ENCODE peak calls at places on chromosomes 2 and 18, in seven cellular contexts. F is heart left ventricle, U is HCT116, A is body of pancreas, M is suprapubic skin, S is A549, O is right lobe of liver. Y is an unnamed sample.

GRCh38 chr2:84271987-84272386 is 187.1 kb downstream of the SUCLG1 start:
- DNase-seq in A (no peak), S (no peak), F (no peak), O (no peak), U (no peak), M (no peak), Y (no peak)

GRCh38 chr2:199581935-199582336 is 124.2 kb upstream of the SATB2 start:
- DNase-seq in U (no peak), O (no peak), F (no peak), S (no peak), M (no peak), A (no peak), Y (no peak)

GRCh38 chr2:18243831-18244230 is 316.6 kb downstream of the RDH14 start:
- DNase-seq in O (no peak), U (no peak), F (no peak), S (no peak), M (no peak), A (no peak), Y (no peak)

GRCh38 chr2:197992482-197993133 is 188.2 kb downstream of the PLCL1 start:
- DNase-seq in S (no peak), O (no peak), A (no peak), F (no peak), M (no peak), U (no peak), Y (no peak)

GRCh38 chr2:205524656-205525055 is 157.6 kb upstream of the NRP2 start:
- DNase-seq in O (no peak), M (no peak), U (peak; percentile 10), F (no peak), A (no peak), S (no peak), Y (no peak)

GRCh38 chr2:23562143-23562542 is 177.2 kb downstream of the KLHL29 start:
- DNase-seq in U (no peak), S (no peak), O (no peak), A (no peak), F (no peak), M (no peak), Y (no peak)

GRCh38 chr2:41910126-41910525 is 137.7 kb upstream of the PKDCC start:
- DNase-seq in M (no peak), A (no peak), U (no peak), S (no peak), F (no peak), O (no peak), Y (no peak)

GRCh38 chr2:106109675-106110074 is 84.4 kb downstream of the UXS1 start:
- DNase-seq in M (no peak), A (no peak), S (no peak), F (no peak), O (no peak), U (no peak), Y (no peak)

GRCh38 chr2:80548469-80548868 is 243.9 kb upstream of the LRRTM1 start:
- DNase-seq in F (peak; percentile 80), A (no peak), S (no peak), O (no peak), U (no peak), M (no peak), Y (no peak)

GRCh38 chr2:232512557-232512956 is 7.6 kb upstream of the PRSS56 start:
- DNase-seq in S (no peak), U (no peak), A (no peak), M (no peak), F (no peak), O (no peak), Y (no peak)

DNA sequence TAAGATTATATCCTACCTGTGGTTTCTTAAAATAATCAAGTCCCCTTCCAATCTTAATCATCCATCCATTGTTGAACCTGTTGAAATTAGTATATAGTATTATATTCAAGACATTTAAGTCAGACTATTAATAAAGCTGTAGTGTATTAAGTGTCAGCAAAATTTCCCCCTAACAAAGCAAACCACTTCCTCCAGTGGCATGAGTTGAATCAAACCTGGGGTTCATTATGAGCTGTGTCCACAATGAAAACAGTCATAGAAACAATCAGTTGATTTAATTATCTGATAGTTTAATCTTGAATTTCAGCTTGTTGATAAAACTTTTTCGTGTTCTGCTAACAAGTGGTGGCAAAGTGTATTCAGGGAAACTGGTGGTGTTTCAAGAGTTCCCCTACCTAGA is 11.3 kb downstream of the MITD1 start:
- DNase-seq in O (no peak), S (no peak), M (no peak), F (no peak), U (no peak), A (no peak), Y (no peak)
- H3K27ac ChIP-seq in O (no peak overlapping the region), S (no peak overlapping the region), M (no peak overlapping the region), F (no peak overlapping the region), U (no peak overlapping the region), A (no peak overlapping the region), Y (no peak overlapping the region)

DNA sequence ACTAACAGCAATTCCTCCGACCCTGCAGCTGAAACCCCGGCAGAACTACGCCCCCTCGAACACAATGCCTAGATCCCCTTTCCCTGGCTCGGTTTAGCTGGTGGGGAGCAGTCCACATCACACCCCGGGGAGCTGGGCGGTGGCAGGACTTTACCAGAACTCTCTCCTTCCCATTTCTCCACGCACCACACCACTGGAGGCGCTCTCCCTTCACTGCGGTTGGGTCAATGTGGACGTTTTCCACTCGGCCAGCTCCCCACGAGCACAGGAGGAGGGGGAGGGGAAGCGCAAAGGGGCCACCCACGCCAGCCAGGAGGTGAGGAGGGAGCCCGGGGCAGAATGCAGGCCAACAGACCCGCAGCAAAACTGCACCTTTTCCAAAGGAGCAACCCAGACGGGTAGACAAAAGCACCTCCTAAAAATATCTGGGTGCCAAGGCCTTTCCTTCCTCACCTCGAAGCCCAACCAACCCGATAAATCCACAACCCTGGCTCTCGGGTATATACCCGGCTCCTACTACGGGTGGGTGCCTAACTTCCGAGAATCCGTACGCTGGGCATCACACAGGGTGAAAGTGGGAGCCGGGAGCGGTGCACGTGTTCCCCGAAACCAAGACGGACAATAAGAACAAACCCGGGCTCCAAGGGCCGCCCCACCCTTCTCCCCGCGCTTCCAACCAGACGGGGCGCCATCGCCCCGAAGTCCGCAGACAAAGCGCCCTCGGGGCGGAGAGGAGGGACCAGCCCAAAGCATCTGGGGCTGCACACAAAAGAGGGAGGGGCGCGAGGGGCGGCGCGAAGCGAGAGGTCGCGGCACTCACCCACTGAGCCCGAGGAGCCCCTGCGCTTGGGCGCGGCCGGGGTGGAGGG is 1.1 kb downstream of the RTN4 start:
- DNase-seq in S (peak; percentile 84), A (peak; percentile 91), O (peak; percentile 86), U (peak; percentile 32), F (peak; percentile 91), M (peak; percentile 95), Y (peak; percentile 34)
- TF ChIP-seq POLR2A in S (peak; percentile 35), A (peak; percentile 73), O (peak; percentile 10), U (no peak), F (peak; percentile 18), M (no peak), Y (no peak)

DNA sequence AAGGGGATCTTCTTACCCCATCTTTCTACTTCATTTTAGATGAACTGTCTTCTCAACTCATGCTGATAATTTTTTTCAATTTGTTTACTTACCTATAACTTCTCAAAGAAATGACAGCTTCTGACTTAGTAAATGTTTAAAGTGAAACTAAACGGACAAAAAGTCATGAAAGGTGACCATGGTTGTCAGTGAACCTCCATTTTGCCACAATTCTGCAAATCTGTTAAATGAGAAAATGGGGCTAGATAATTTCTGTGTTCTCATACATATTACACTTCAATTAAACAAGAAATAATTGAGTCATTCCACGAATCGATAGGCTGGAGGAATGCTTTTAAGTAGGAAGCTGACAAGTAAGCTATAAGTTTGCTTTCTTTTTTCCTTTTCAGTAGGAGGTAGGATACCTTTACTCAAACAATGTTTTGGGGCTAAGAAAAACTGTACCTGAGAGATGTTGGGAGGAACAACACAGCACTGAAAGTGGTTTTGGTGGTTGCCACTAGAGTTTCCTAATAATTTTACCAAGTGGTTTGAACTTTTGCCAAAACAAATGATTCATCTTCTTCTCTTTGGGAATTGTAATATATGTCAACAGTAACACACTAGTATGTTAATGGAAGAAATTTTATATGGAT is 17.1 kb downstream of the DYNAP start:
- DNase-seq in S (no peak), F (no peak), A (no peak), O (no peak), M (no peak), U (no peak), Y (no peak)
- H3K27ac ChIP-seq in S (no peak overlapping the region), F (no peak overlapping the region), A (peak overlapping the region; percentile 90), O (peak overlapping the region; percentile 96), M (peak overlapping the region; percentile 73), U (no peak overlapping the region), Y (peak overlapping the region; percentile 78)

GRCh38 chr2:64939332-64939917 is 49.8 kb upstream of the SLC1A4 start:
- DNase-seq in F (no peak), M (no peak), S (no peak), U (no peak), A (no peak), O (no peak), Y (no peak)
- TF ChIP-seq POLR2A in F (no peak), M (no peak), S (no peak), U (no peak), A (no peak), O (no peak), Y (no peak)

GRCh38 chr2:239227661-239228371 is 173.0 kb downstream of the HDAC4 start:
- DNase-seq in U (no peak), A (no peak), F (peak; percentile 67), S (no peak), O (peak; percentile 45), M (peak; percentile 61), Y (no peak)

GRCh38 chr2:239225456-239225855 is 175.4 kb downstream of the HDAC4 start:
- DNase-seq in U (no peak), A (no peak), F (no peak), S (no peak), M (peak; percentile 69), O (peak; percentile 26), Y (no peak)

GRCh38 chr2:239225921-239226561 is 174.8 kb downstream of the HDAC4 start:
- DNase-seq in A (no peak), O (no peak), M (peak; percentile 64), U (no peak), F (no peak), S (no peak), Y (no peak)

GRCh38 chr2:239227111-239227581 is 173.7 kb downstream of the HDAC4 start:
- DNase-seq in O (peak; percentile 36), M (peak; percentile 64), S (no peak), A (no peak), U (no peak), F (peak; percentile 61), Y (no peak)

DNA sequence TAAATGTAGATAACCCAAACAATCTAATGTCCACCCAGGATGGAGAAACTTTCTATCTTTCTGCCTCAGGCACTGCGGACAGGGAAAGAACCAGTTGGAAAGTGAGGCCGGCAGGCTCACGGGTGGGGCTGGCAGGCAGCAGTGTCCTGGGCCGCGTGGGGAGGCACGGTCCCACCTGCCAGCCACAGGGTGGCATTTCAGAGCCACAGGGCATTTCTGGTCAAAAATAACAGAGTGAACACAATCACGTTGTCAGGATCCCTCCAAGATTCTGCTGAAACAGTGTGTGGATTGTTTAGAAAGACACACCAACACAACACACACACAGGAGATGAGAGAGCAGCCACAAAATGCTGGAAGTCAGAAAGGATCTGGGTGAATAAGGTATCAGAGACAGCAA is 174.1 kb downstream of the HDAC4 start:
- DNase-seq in M (peak; percentile 54), A (no peak), O (no peak), F (no peak), U (no peak), S (no peak), Y (no peak)
- H3K27ac ChIP-seq in M (peak overlapping the region; percentile 70), A (no peak overlapping the region), O (no peak overlapping the region), F (peak overlapping the region; percentile 60), U (no peak overlapping the region), S (no peak overlapping the region), Y (peak overlapping the region; percentile 85)

Y was measured in esophagus squamous epithelium.